ENCODE peak calls at places on chromosomes 7 and 10, in six cellular contexts. B is colonic mucosa, R is HuH-7, S is nucleus accumbens, V is GM03348, T is GM10248. E is an unnamed sample.

GRCh38 chr7:101725911-101726310 is 91.5 kb upstream of the CUX1 start:
- DNase-seq in B (no peak), R (no peak), S (no peak), V (no peak), T (no peak), E (no peak)

GRCh38 chr10:10508241-10508640 is 509.4 kb upstream of the CELF2 start:
- DNase-seq in B (no peak), R (no peak), S (no peak), V (no peak), T (no peak), E (peak)

GRCh38 chr10:26391701-26392695 is 46.1 kb upstream of the APBB1IP start:
- DNase-seq in B (no peak), R (no peak), S (no peak), V (no peak), T (peak), E (peak)

GRCh38 chr7:71237945-71238344 is 106.0 kb downstream of the GALNT17 start:
- DNase-seq in B (no peak), R (no peak), S (no peak), V (no peak), T (no peak), E (peak)

GRCh38 chr10:113187066-113187777 is 237.2 kb downstream of the TCF7L2 start:
- DNase-seq in B (no peak), R (no peak), S (peak), V (no peak), T (no peak), E (no peak)

GRCh38 chr7:105461518-105461917 is 60.6 kb downstream of the PUS7 start:
- DNase-seq in B (no peak), R (peak), S (no peak), V (no peak), T (no peak), E (no peak)

GRCh38 chr7:151762501-151763245 is 114.2 kb downstream of the PRKAG2 start:
- DNase-seq in B (no peak), R (no peak), S (no peak), V (no peak), T (no peak), E (peak)

GRCh38 chr10:33211123-33211878 is 123.2 kb downstream of the NRP1 start:
- DNase-seq in B (no peak), R (no peak), S (no peak), V (peak), T (no peak), E (no peak)

GRCh38 chr10:95234951-95235350 is 40.9 kb downstream of the ACSM6 start:
- DNase-seq in B (no peak), R (no peak), S (no peak), V (no peak), T (no peak), E (no peak)

GRCh38 chr7:88262562-88262961 is 42.7 kb upstream of the SRI start:
- DNase-seq in B (no peak), R (no peak), S (no peak), V (no peak), T (no peak), E (no peak)

GRCh38 chr7:81260152-81260551 is 341.3 kb upstream of the SEMA3C start:
- DNase-seq in B (no peak), R (no peak), S (no peak), V (no peak), T (no peak), E (no peak)

GRCh38 chr10:33657154-33657900 is 322.9 kb upstream of the NRP1 start:
- DNase-seq in B (no peak), R (no peak), S (no peak), V (no peak), T (no peak), E (no peak)

GRCh38 chr10:124091646-124092269 is 1.6 kb downstream of the CHST15 start:
- DNase-seq in B (no peak), R (peak), S (peak), V (peak), T (no peak), E (peak)

GRCh38 chr10:1601371-1601906 is 135.9 kb downstream of the ADARB2 start:
- DNase-seq in B (no peak), R (no peak), S (no peak), V (no peak), T (no peak), E (no peak)

GRCh38 chr7:134941185-134941900 is 45.0 kb upstream of the AGBL3 start:
- DNase-seq in B (no peak), R (peak), S (no peak), V (peak), T (no peak), E (peak)

GRCh38 chr7:87506243-87507180 is 31.0 kb upstream of the ABCB4 start:
- DNase-seq in B (no peak), R (no peak), S (no peak), V (peak), T (no peak), E (no peak)

GRCh38 chr10:58998924-58999713 is 177.3 kb upstream of the PHYHIPL start:
- DNase-seq in B (no peak), R (no peak), S (peak), V (peak), T (no peak), E (no peak)

GRCh38 chr10:11476035-11476434 is 135.4 kb downstream of the USP6NL start:
- DNase-seq in B (no peak), R (no peak), S (no peak), V (no peak), T (no peak), E (peak)

GRCh38 chr7:127769696-127770400 is 117.9 kb downstream of the SND1 start:
- DNase-seq in B (no peak), R (no peak), S (no peak), V (peak), T (no peak), E (no peak)

GRCh38 chr7:95951531-95951930 is 179.2 kb downstream of the DYNC1I1 start:
- DNase-seq in B (no peak), R (no peak), S (no peak), V (no peak), T (no peak), E (no peak)

GRCh38 chr7:54967384-54967783 is 51.4 kb upstream of the EGFR start:
- DNase-seq in B (no peak), R (no peak), S (no peak), V (no peak), T (no peak), E (no peak)

GRCh38 chr7:2938514-2939192 is 94.5 kb upstream of the GNA12 start:
- DNase-seq in B (no peak), R (no peak), S (no peak), V (no peak), T (no peak), E (peak)

GRCh38 chr7:138292951-138293350 is 167.1 kb upstream of the TRIM24 start:
- DNase-seq in B (no peak), R (no peak), S (no peak), V (no peak), T (no peak), E (no peak)

GRCh38 chr10:6232846-6233724 is 30.4 kb downstream of the PFKFB3 start:
- DNase-seq in B (no peak), R (no peak), S (no peak), V (no peak), T (no peak), E (no peak)

GRCh38 chr7:3043544-3044395 is at the start of gene CARD11:
- DNase-seq in B (peak), R (no peak), S (no peak), V (no peak), T (peak), E (no peak)

E was measured in neural progenitor cell.